ENCODE peak calls at places on chromosome 1, in four cellular contexts. R, B, A and T are unnamed samples. For H3K4me1, the result is how much of the 10 kb centered on the place peaks cover.

GRCh38 chr1:241627453-241628329 is 12.5 kb downstream of the CHML start:
- DNase-seq in A (no peak), R (no peak), B (no peak), T (no peak)

GRCh38 chr1:156836041-156836654 is 19.5 kb upstream of the SH2D2A start:
- DNase-seq in R (no peak), A (no peak), B (no peak), T (no peak)

GRCh38 chr1:228058172-228058980 is 24.1 kb upstream of the ARF1 start:
- DNase-seq in A (peak), B (no peak), R (peak), T (no peak)

GRCh38 chr1:182101415-182102041 is 40.0 kb upstream of the ZNF648 start:
- DNase-seq in A (no peak), B (no peak), R (no peak), T (no peak)

GRCh38 chr1:177923441-177923840 is 46.4 kb downstream of the SEC16B start:
- DNase-seq in B (no peak), R (no peak), A (no peak), T (no peak)

GRCh38 chr1:226821719-226822085 is 48.7 kb upstream of the PSEN2 start:
- DNase-seq in A (no peak), R (peak), B (no peak), T (no peak)

GRCh38 chr1:67921725-67922489 is 88.6 kb upstream of the GNG12 start:
- DNase-seq in A (no peak), R (no peak), B (no peak), T (no peak)

GRCh38 chr1:161707503-161707902 is 474 bp downstream of the FCRLA start:
- DNase-seq in A (no peak), B (no peak), R (no peak), T (no peak)

GRCh38 chr1:32881871-32882850 is 4.1 kb upstream of the HPCA start:
- DNase-seq in A (no peak), R (peak), B (no peak), T (no peak)

GRCh38 chr1:36771678-36772284 is 262.5 kb downstream of the GRIK3 start:
- DNase-seq in R (no peak), B (no peak), A (no peak), T (no peak)

GRCh38 chr1:68384321-68384813 is 65.4 kb downstream of the RPE65 start:
- DNase-seq in R (no peak), B (no peak), A (no peak), T (no peak)

GRCh38 chr1:118767971-118768370 is 220.2 kb downstream of the TBX15 start:
- DNase-seq in A (no peak), B (no peak), R (no peak), T (no peak)

DNA sequence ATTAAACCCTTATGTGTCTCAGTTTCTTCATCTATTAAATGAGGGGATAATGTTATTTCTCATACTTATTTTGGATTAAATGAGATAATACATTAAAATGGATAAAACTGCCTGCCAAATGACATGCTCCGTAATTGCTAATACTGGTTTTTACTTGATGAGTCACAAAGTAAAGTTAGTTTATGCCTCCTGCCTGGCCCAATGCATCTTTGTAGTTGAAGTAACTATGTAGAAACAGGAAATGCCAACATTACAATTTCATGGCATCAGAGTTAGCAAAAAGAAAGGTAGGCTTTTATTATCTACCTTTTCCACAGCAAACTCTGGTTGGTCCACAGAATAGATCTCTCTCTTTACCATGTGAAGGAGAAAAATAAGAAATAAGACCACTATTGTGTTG is 214.5 kb downstream of the TBX15 start:
- DNase-seq in A (no peak), B (no peak), R (no peak), T (no peak)
- H3K4me1 ChIP-seq in A (under half), B (under half), R (under half), T (under half)

DNA sequence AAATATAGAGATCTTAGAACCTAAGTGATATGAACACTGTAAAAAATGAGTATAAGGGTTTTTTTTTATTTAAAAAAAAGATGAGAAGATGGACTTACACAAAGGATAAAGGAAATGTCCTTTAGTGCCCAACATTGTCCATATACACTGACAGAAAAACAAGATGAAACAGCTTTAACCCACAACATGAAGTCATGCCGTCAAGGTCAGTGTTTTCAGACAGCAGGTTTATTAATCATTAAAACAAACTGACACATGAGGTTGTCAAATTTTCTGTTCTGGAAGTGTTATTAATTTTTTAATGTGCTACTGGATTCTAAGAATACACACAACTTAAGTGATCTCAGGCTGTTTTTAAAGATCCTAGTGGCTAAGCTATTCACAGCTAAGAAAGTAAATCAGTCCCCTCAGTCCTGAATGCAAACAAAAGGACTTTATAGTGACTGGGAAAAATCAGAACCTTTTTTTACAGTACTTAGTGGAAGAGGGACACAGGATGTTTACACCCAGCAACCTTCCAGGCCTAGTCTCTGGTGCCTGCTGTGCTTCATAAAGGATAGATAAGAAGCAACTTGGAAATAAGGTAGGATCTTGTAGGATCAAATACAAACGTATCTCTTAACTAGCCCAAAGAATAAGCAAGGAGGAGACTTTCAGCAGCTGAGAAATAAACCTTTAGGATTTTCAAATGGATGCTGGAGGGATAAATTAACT is 22.0 kb upstream of the PKN2 start:
- DNase-seq in A (no peak), R (no peak), B (no peak), T (no peak)
- H3K4me1 ChIP-seq in A (under half), R (under half), B (under half), T (under half)

GRCh38 chr1:209790286-209791193 is 6.2 kb upstream of the C1orf74 start:
- DNase-seq in R (no peak), A (no peak), B (no peak), T (no peak)

GRCh38 chr1:209785592-209785991 is 1.2 kb upstream of the C1orf74 start:
- DNase-seq in R (no peak), B (no peak), A (no peak), T (no peak)

GRCh38 chr1:209791920-209792319 is 7.6 kb upstream of the C1orf74 start:
- DNase-seq in B (no peak), R (no peak), A (no peak), T (no peak)

GRCh38 chr1:209787551-209787950 is 3.2 kb upstream of the C1orf74 start:
- DNase-seq in R (peak), B (peak), A (no peak), T (no peak)

GRCh38 chr1:209789245-209789644 is 4.9 kb upstream of the C1orf74 start:
- DNase-seq in A (no peak), B (no peak), R (no peak), T (no peak)
- H3K4me1 ChIP-seq in A (under half), B (under half), R (under half), T (under half)

DNA sequence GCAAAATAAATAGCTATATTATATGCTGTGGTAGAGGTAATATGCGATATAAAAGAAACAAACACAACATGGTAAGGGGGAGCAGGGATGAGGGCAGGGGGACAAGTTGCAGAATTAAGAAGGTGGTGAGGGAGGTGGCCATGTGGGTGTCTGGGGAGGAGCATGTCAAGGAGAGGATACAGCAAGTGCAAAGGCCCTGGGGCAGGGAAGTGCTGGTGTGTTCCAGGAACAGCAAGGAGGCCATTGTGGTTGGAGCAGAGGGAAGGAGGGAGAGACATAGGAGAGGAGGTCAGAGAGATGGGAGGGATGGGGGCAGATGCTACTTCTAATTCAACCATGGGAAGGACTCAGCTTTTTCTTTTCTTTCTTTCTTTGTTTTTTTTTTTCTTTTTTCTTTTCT is 161.2 kb upstream of the IGSF21 start:
- DNase-seq in A (no peak), R (no peak), B (no peak), T (no peak)
- H3K4me1 ChIP-seq in A (under half), R (under half), B (under half), T (under half)

GRCh38 chr1:12469990-12470389 is 148.0 kb downstream of the DHRS3 start:
- DNase-seq in R (no peak), B (no peak), A (no peak), T (no peak)
- H3K4me1 ChIP-seq in R (under half), B (under half), A (under half), T (under half)

GRCh38 chr1:16138772-16139221 is 17.1 kb downstream of the EPHA2 start:
- DNase-seq in A (no peak), R (no peak), B (no peak), T (no peak)
- H3K4me1 ChIP-seq in A (half or more), R (under half), B (under half), T (under half)

GRCh38 chr1:153293847-153294246 is 18.9 kb downstream of the PGLYRP3 start:
- DNase-seq in R (no peak), A (no peak), B (no peak), T (no peak)

GRCh38 chr1:153292740-153293479 is 19.8 kb downstream of the PGLYRP3 start:
- DNase-seq in B (no peak), A (no peak), R (no peak), T (no peak)

GRCh38 chr1:153291514-153291913 is 21.2 kb downstream of the PGLYRP3 start:
- DNase-seq in A (no peak), R (no peak), B (no peak), T (no peak)

GRCh38 chr1:153292185-153292584 is 20.6 kb downstream of the PGLYRP3 start:
- DNase-seq in A (no peak), R (no peak), B (no peak), T (no peak)

GRCh38 chr1:153293480-153293775 is 19.3 kb downstream of the PGLYRP3 start:
- DNase-seq in B (no peak), A (no peak), R (no peak), T (no peak)
- H3K4me1 ChIP-seq in B (under half), A (under half), R (under half), T (under half)

DNA sequence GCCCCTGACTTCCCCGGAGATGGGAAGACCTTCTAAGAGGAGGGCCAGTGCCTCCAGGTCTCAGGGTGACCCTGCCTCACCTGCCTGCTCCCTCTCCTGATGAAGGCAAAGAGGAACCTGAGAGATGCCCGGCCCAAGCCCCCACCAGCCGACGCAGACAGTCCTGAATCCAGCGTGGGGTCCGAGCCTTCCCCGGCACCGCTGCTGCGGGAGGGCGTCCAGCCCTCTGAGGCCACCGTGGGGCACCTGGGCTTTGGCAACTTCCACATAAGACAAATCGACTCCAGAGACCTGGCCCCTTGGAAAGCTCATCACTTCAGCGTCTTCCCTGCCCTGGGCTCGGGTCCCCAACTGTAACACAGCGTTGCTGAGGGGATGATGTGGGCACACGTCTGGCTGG is 122.2 kb downstream of the CASZ1 start:
- DNase-seq in B (no peak), R (no peak), A (no peak), T (no peak)
- H3K4me1 ChIP-seq in B (under half), R (under half), A (half or more), T (half or more)

DNA sequence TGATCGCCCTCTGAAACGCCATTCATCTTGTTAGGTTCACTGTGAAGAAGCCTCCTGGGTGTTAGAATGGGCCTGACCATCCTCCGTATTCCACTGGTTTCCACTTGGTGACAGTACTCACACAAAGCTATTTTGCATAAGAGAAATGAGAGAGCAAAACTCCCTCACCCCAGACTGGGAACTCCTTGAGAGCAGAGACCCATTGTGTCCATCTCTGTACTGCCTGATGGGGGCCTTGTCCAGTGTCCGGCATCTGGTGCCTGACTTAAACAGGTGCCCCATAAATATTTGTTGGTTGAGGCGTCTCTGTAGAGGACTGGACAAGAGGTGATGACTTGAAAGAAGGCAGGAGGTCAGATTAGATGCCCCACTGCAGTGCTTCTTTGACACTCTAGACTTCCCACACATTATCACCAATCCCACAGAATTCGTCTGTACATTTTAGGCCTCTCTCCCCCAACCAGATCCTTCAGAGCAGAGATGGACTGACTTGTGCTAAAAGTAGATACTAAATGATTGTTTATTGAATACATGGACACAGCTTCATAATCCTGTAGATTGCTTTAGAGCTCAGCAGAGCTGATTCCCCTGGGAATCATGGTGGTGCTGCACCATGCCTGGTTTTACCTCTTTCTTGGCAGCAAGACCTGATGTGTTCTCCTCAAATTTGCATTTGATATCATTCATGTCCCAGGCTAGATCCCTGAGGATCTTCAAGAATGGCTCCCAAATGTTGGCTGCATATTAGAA is 22.4 kb upstream of the KCNA2 start:
- DNase-seq in R (no peak), A (no peak), B (no peak), T (no peak)
- H3K4me1 ChIP-seq in R (under half), A (under half), B (under half), T (under half)